ENCODE peak calls at places on chromosomes 4 and X, in six cellular contexts. One of them, this sample, is unnamed. For H3K4me1, the result is how much of the 10 kb centered on the place peaks cover.

GRCh38 chr4:138681000-138681604 is 334.5 kb upstream of the NOCT start:
- DNase-seq in left lung: no peak
- DNase-seq in colonic mucosa: peak
- DNase-seq in mammary epithelial cell: peak
- DNase-seq in right lobe of liver: peak
- DNase-seq in ovary: peak
- DNase-seq in this sample: peak

GRCh38 chr4:17561195-17561909 is 15.6 kb upstream of the LAP3 start:
- DNase-seq in left lung: no peak
- DNase-seq in colonic mucosa: no peak
- DNase-seq in mammary epithelial cell: peak
- DNase-seq in right lobe of liver: no peak
- DNase-seq in ovary: no peak
- DNase-seq in this sample: no peak

GRCh38 chr4:7248857-7249256 is 56.5 kb downstream of the SORCS2 start:
- DNase-seq in left lung: no peak
- DNase-seq in colonic mucosa: no peak
- DNase-seq in mammary epithelial cell: no peak
- DNase-seq in right lobe of liver: no peak
- DNase-seq in ovary: no peak
- DNase-seq in this sample: no peak

GRCh38 chr4:10810411-10810810 is 125.8 kb upstream of the CLNK start:
- DNase-seq in left lung: no peak
- DNase-seq in colonic mucosa: no peak
- DNase-seq in mammary epithelial cell: no peak
- DNase-seq in right lobe of liver: no peak
- DNase-seq in ovary: no peak
- DNase-seq in this sample: no peak

GRCh38 chrX:28625223-28625622 is 38.0 kb downstream of the IL1RAPL1 start:
- DNase-seq in left lung: no peak
- DNase-seq in colonic mucosa: no peak
- DNase-seq in mammary epithelial cell: no peak
- DNase-seq in right lobe of liver: no peak
- DNase-seq in ovary: no peak
- DNase-seq in this sample: no peak

GRCh38 chr4:150817017-150817416 is 198.1 kb downstream of the LRBA start:
- DNase-seq in left lung: no peak
- DNase-seq in colonic mucosa: no peak
- DNase-seq in mammary epithelial cell: no peak
- DNase-seq in right lobe of liver: no peak
- DNase-seq in ovary: no peak
- DNase-seq in this sample: no peak

GRCh38 chrX:107871136-107871535 is 45.5 kb downstream of the MID2 start:
- DNase-seq in left lung: no peak
- DNase-seq in colonic mucosa: no peak
- DNase-seq in mammary epithelial cell: no peak
- DNase-seq in right lobe of liver: no peak
- DNase-seq in ovary: no peak
- DNase-seq in this sample: no peak

GRCh38 chr4:67575232-67575888 is 16.8 kb downstream of the STAP1 start:
- DNase-seq in left lung: no peak
- DNase-seq in colonic mucosa: no peak
- DNase-seq in mammary epithelial cell: no peak
- DNase-seq in right lobe of liver: no peak
- DNase-seq in ovary: no peak
- DNase-seq in this sample: no peak

GRCh38 chr4:100494166-100494565 is 23.7 kb downstream of the EMCN start:
- DNase-seq in left lung: no peak
- DNase-seq in colonic mucosa: no peak
- DNase-seq in mammary epithelial cell: peak
- DNase-seq in right lobe of liver: no peak
- DNase-seq in ovary: no peak
- DNase-seq in this sample: no peak

GRCh38 chr4:28146191-28146590 is 1285.5 kb downstream of the STIM2 start:
- DNase-seq in left lung: no peak
- DNase-seq in colonic mucosa: no peak
- DNase-seq in mammary epithelial cell: peak
- DNase-seq in right lobe of liver: no peak
- DNase-seq in ovary: no peak
- DNase-seq in this sample: no peak

GRCh38 chr4:124753941-124754581 is 41.5 kb upstream of the ANKRD50 start:
- DNase-seq in left lung: no peak
- DNase-seq in colonic mucosa: no peak
- DNase-seq in mammary epithelial cell: no peak
- DNase-seq in right lobe of liver: peak
- DNase-seq in ovary: no peak
- DNase-seq in this sample: no peak

GRCh38 chr4:86981789-86982188 is 47.0 kb downstream of the AFF1 start:
- DNase-seq in left lung: no peak
- DNase-seq in colonic mucosa: no peak
- DNase-seq in mammary epithelial cell: no peak
- DNase-seq in right lobe of liver: no peak
- DNase-seq in ovary: no peak
- DNase-seq in this sample: no peak

GRCh38 chrX:112945796-112946195 is 105.2 kb upstream of the AMOT start:
- DNase-seq in left lung: no peak
- DNase-seq in colonic mucosa: no peak
- DNase-seq in mammary epithelial cell: no peak
- DNase-seq in right lobe of liver: no peak
- DNase-seq in ovary: no peak
- DNase-seq in this sample: no peak

GRCh38 chr4:177051473-177052060 is 258.1 kb upstream of the NEIL3 start:
- DNase-seq in left lung: no peak
- DNase-seq in colonic mucosa: peak
- DNase-seq in mammary epithelial cell: peak
- DNase-seq in right lobe of liver: no peak
- DNase-seq in ovary: no peak
- DNase-seq in this sample: no peak

GRCh38 chrX:19571708-19572107 is 56.4 kb upstream of the MAP3K15 start:
- DNase-seq in left lung: no peak
- DNase-seq in colonic mucosa: no peak
- DNase-seq in mammary epithelial cell: no peak
- DNase-seq in right lobe of liver: no peak
- DNase-seq in ovary: no peak
- DNase-seq in this sample: no peak
- H3K27ac ChIP-seq in left lung: no peak
- H3K27ac ChIP-seq in colonic mucosa: no peak
- H3K27ac ChIP-seq in mammary epithelial cell: no peak
- H3K27ac ChIP-seq in right lobe of liver: no peak
- H3K27ac ChIP-seq in ovary: no peak
- H3K27ac ChIP-seq in this sample: no peak

GRCh38 chr4:118985170-118986000 is 96.7 kb downstream of the SYNPO2 start:
- DNase-seq in left lung: no peak
- DNase-seq in colonic mucosa: no peak
- DNase-seq in mammary epithelial cell: no peak
- DNase-seq in right lobe of liver: no peak
- DNase-seq in ovary: no peak
- DNase-seq in this sample: no peak
- H3K4me1 ChIP-seq in left lung: under half
- H3K4me1 ChIP-seq in colonic mucosa: under half
- H3K4me1 ChIP-seq in mammary epithelial cell: under half
- H3K4me1 ChIP-seq in right lobe of liver: under half
- H3K4me1 ChIP-seq in ovary: under half
- H3K4me1 ChIP-seq in this sample: half or more

GRCh38 chr4:13597141-13597540 is 30.4 kb downstream of the BOD1L1 start:
- DNase-seq in left lung: no peak
- DNase-seq in colonic mucosa: no peak
- DNase-seq in mammary epithelial cell: no peak
- DNase-seq in right lobe of liver: no peak
- DNase-seq in ovary: no peak
- DNase-seq in this sample: no peak

GRCh38 chr4:13601060-13601459 is 26.5 kb downstream of the BOD1L1 start:
- DNase-seq in left lung: no peak
- DNase-seq in colonic mucosa: no peak
- DNase-seq in mammary epithelial cell: no peak
- DNase-seq in right lobe of liver: no peak
- DNase-seq in ovary: no peak
- DNase-seq in this sample: no peak

GRCh38 chr4:13597604-13598003 is 29.9 kb downstream of the BOD1L1 start:
- DNase-seq in left lung: no peak
- DNase-seq in colonic mucosa: no peak
- DNase-seq in mammary epithelial cell: peak
- DNase-seq in right lobe of liver: no peak
- DNase-seq in ovary: no peak
- DNase-seq in this sample: no peak

GRCh38 chr4:13601848-13602247 is 25.7 kb downstream of the BOD1L1 start:
- DNase-seq in left lung: no peak
- DNase-seq in colonic mucosa: no peak
- DNase-seq in mammary epithelial cell: no peak
- DNase-seq in right lobe of liver: no peak
- DNase-seq in ovary: no peak
- DNase-seq in this sample: no peak

GRCh38 chr4:13599159-13599558 is 28.4 kb downstream of the BOD1L1 start:
- DNase-seq in left lung: no peak
- DNase-seq in colonic mucosa: no peak
- DNase-seq in mammary epithelial cell: no peak
- DNase-seq in right lobe of liver: no peak
- DNase-seq in ovary: no peak
- DNase-seq in this sample: no peak
- TF ChIP-seq CTCF in left lung: no peak
- TF ChIP-seq CTCF in colonic mucosa: no peak
- TF ChIP-seq CTCF in mammary epithelial cell: no peak
- TF ChIP-seq CTCF in right lobe of liver: peak
- TF ChIP-seq CTCF in ovary: no peak
- TF ChIP-seq CTCF in this sample: no peak

GRCh38 chrX:153954618-153955450 is 10.4 kb upstream of the RENBP start:
- DNase-seq in left lung: no peak
- DNase-seq in colonic mucosa: no peak
- DNase-seq in mammary epithelial cell: no peak
- DNase-seq in right lobe of liver: no peak
- DNase-seq in ovary: no peak
- DNase-seq in this sample: no peak

GRCh38 chrX:153951683-153952372 is 7.4 kb upstream of the RENBP start:
- DNase-seq in left lung: no peak
- DNase-seq in colonic mucosa: no peak
- DNase-seq in mammary epithelial cell: no peak
- DNase-seq in right lobe of liver: no peak
- DNase-seq in ovary: no peak
- DNase-seq in this sample: no peak

GRCh38 chrX:153953892-153954617 is 9.6 kb upstream of the RENBP start:
- DNase-seq in left lung: no peak
- DNase-seq in colonic mucosa: no peak
- DNase-seq in mammary epithelial cell: no peak
- DNase-seq in right lobe of liver: no peak
- DNase-seq in ovary: no peak
- DNase-seq in this sample: no peak

GRCh38 chrX:153952373-153953026 is 8.1 kb upstream of the RENBP start:
- DNase-seq in left lung: no peak
- DNase-seq in colonic mucosa: no peak
- DNase-seq in mammary epithelial cell: no peak
- DNase-seq in right lobe of liver: no peak
- DNase-seq in ovary: no peak
- DNase-seq in this sample: no peak

DNA sequence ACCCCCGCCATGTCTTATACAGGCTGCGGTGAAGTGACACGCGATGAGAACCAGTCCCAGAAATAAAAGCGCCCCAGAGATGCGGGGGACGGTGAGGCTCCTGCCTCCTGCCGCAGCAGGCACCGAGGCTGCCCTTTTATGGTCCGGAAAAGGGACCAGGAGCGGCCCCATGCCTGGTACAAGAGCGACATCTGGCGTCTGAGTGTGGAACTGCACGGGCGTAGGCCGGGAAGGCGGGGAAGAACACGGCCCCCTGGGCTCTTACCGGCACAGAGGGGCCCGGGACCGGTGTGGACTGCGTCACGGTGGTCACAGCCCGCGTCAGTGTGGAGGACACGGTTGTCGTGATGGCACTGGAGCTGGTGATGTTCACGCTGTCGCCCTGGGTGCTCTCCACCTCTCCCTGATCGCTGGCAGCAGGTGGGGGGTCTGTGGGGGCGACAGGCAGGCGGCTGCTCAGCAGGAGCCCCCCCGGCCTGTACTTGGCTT is 8.9 kb upstream of the RENBP start:
- DNase-seq in left lung: peak
- DNase-seq in colonic mucosa: peak
- DNase-seq in mammary epithelial cell: peak
- DNase-seq in right lobe of liver: no peak
- DNase-seq in ovary: peak
- DNase-seq in this sample: peak
- H3K27ac ChIP-seq in left lung: no peak
- H3K27ac ChIP-seq in colonic mucosa: no peak
- H3K27ac ChIP-seq in mammary epithelial cell: no peak
- H3K27ac ChIP-seq in right lobe of liver: no peak
- H3K27ac ChIP-seq in ovary: no peak
- H3K27ac ChIP-seq in this sample: peak

GRCh38 chrX:153728095-153728494 is 3.4 kb downstream of the ABCD1 start:
- DNase-seq in left lung: no peak
- DNase-seq in colonic mucosa: no peak
- DNase-seq in mammary epithelial cell: no peak
- DNase-seq in right lobe of liver: no peak
- DNase-seq in ovary: no peak
- DNase-seq in this sample: no peak
- H3K4me1 ChIP-seq in left lung: under half
- H3K4me1 ChIP-seq in colonic mucosa: under half
- H3K4me1 ChIP-seq in mammary epithelial cell: under half
- H3K4me1 ChIP-seq in right lobe of liver: under half
- H3K4me1 ChIP-seq in ovary: under half
- H3K4me1 ChIP-seq in this sample: under half

DNA sequence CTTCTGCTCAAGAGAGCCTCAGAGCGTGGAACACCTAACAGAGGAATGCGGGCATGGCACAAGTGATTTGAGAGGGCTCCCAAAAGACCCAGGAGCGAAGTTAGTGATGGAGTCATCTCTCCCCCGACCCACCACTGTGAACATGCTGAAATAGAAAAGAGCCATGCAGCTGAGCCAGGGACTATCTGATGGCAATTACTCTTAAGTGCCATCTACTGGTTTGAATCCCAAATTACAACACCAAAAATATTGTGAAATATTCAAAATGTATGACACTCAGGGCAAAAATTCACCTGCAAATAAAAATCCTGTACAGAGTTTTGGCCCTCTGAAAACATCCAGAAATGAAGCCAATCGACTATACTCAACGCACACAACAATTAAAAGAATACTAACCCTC is 2038.9 kb upstream of the ADGRL3 start:
- DNase-seq in left lung: no peak
- DNase-seq in colonic mucosa: no peak
- DNase-seq in mammary epithelial cell: no peak
- DNase-seq in right lobe of liver: no peak
- DNase-seq in ovary: no peak
- DNase-seq in this sample: no peak
- TF ChIP-seq CTCF in left lung: no peak
- TF ChIP-seq CTCF in colonic mucosa: no peak
- TF ChIP-seq CTCF in mammary epithelial cell: no peak
- TF ChIP-seq CTCF in right lobe of liver: peak
- TF ChIP-seq CTCF in ovary: no peak
- TF ChIP-seq CTCF in this sample: no peak